ENCODE peak calls at places on chromosome 22, in five cellular contexts. One of them, this sample, is unnamed.
A peak's percentile ranks its signal among the peaks of the same experiment; 100 is the strongest.

GRCh38 chr22:22666307-22667091 is 22.1 kb downstream of the GGTLC2 start:
- DNase-seq in neuronal stem cell: no peak
- DNase-seq in IMR-90: peak; percentile 46
- DNase-seq in mesendoderm: peak; percentile 40
- DNase-seq in H1: no peak
- DNase-seq in this sample: no peak

GRCh38 chr22:22067192-22067591 is 84.6 kb upstream of the TOP3B start:
- DNase-seq in mesendoderm: no peak
- DNase-seq in IMR-90: no peak
- DNase-seq in H1: no peak
- DNase-seq in neuronal stem cell: no peak
- DNase-seq in this sample: no peak

GRCh38 chr22:30297276-30298004 is 8.1 kb upstream of the CASTOR1 start:
- DNase-seq in mesendoderm: no peak
- DNase-seq in neuronal stem cell: no peak
- DNase-seq in H1: no peak
- DNase-seq in IMR-90: no peak
- DNase-seq in this sample: no peak

GRCh38 chr22:19753090-19753842 is 7.3 kb upstream of the TBX1 start:
- DNase-seq in H1: no peak
- DNase-seq in mesendoderm: no peak
- DNase-seq in neuronal stem cell: no peak
- DNase-seq in IMR-90: no peak
- DNase-seq in this sample: no peak

GRCh38 chr22:29872145-29872893 is 10.7 kb upstream of the MTMR3 start:
- DNase-seq in neuronal stem cell: no peak
- DNase-seq in IMR-90: no peak
- DNase-seq in mesendoderm: peak; percentile 41
- DNase-seq in H1: no peak
- DNase-seq in this sample: no peak

GRCh38 chr22:19691721-19692341 is 22.5 kb upstream of the SEPTIN5 start:
- DNase-seq in H1: no peak
- DNase-seq in neuronal stem cell: no peak
- DNase-seq in IMR-90: peak; percentile 61
- DNase-seq in mesendoderm: peak; percentile 83
- DNase-seq in this sample: peak; percentile 82

GRCh38 chr22:49240016-49240380 is 587.7 kb downstream of the BRD1 start:
- DNase-seq in mesendoderm: no peak
- DNase-seq in H1: no peak
- DNase-seq in neuronal stem cell: no peak
- DNase-seq in IMR-90: no peak
- DNase-seq in this sample: no peak

GRCh38 chr22:46576556-46577351 is 39.3 kb upstream of the CELSR1 start:
- DNase-seq in IMR-90: peak; percentile 35
- DNase-seq in neuronal stem cell: peak; percentile 55
- DNase-seq in H1: no peak
- DNase-seq in mesendoderm: peak; percentile 45
- DNase-seq in this sample: peak; percentile 32

GRCh38 chr22:32723632-32724031 is 77.9 kb upstream of the TIMP3 start:
- DNase-seq in neuronal stem cell: no peak
- DNase-seq in H1: no peak
- DNase-seq in mesendoderm: no peak
- DNase-seq in IMR-90: peak; percentile 96
- DNase-seq in this sample: peak; percentile 82

GRCh38 chr22:49367016-49367697 is 460.5 kb downstream of the BRD1 start:
- DNase-seq in H1: no peak
- DNase-seq in IMR-90: no peak
- DNase-seq in mesendoderm: no peak
- DNase-seq in neuronal stem cell: no peak
- DNase-seq in this sample: no peak

GRCh38 chr22:45793161-45793560 is 121.5 kb downstream of the ATXN10 start:
- DNase-seq in neuronal stem cell: no peak
- DNase-seq in mesendoderm: no peak
- DNase-seq in IMR-90: no peak
- DNase-seq in H1: no peak
- DNase-seq in this sample: no peak

GRCh38 chr22:23858484-23858815 is 775 bp downstream of the SLC2A11 start:
- DNase-seq in H1: no peak
- DNase-seq in neuronal stem cell: no peak
- DNase-seq in IMR-90: no peak
- DNase-seq in mesendoderm: no peak
- DNase-seq in this sample: no peak

GRCh38 chr22:30733081-30733680 is 38.5 kb downstream of the OSBP2 start:
- DNase-seq in IMR-90: peak; percentile 75
- DNase-seq in mesendoderm: no peak
- DNase-seq in H1: no peak
- DNase-seq in neuronal stem cell: no peak
- DNase-seq in this sample: no peak

GRCh38 chr22:19290400-19291217 is 910 bp downstream of the CLTCL1 start:
- DNase-seq in mesendoderm: no peak
- DNase-seq in neuronal stem cell: no peak
- DNase-seq in H1: no peak
- DNase-seq in IMR-90: no peak
- DNase-seq in this sample: peak; percentile 42

GRCh38 chr22:50282361-50283144 is 12.4 kb upstream of the MAPK11 start:
- DNase-seq in mesendoderm: peak; percentile 77
- DNase-seq in H1: no peak
- DNase-seq in IMR-90: peak; percentile 77
- DNase-seq in neuronal stem cell: no peak
- DNase-seq in this sample: peak; percentile 80

GRCh38 chr22:22684605-22685561 is 40.5 kb downstream of the GGTLC2 start:
- DNase-seq in mesendoderm: peak; percentile 37
- DNase-seq in H1: no peak
- DNase-seq in neuronal stem cell: no peak
- DNase-seq in IMR-90: peak; percentile 88
- DNase-seq in this sample: peak; percentile 55

GRCh38 chr22:20647586-20648305 is 126.2 kb upstream of the SERPIND1 start:
- DNase-seq in neuronal stem cell: no peak
- DNase-seq in H1: no peak
- DNase-seq in IMR-90: no peak
- DNase-seq in mesendoderm: no peak
- DNase-seq in this sample: no peak

GRCh38 chr22:23675502-23676415 is 15.1 kb upstream of the RGL4 start:
- DNase-seq in mesendoderm: no peak
- DNase-seq in neuronal stem cell: no peak
- DNase-seq in H1: no peak
- DNase-seq in IMR-90: no peak
- DNase-seq in this sample: no peak

GRCh38 chr22:23127055-23127756 is 14.6 kb downstream of the RSPH14 start:
- DNase-seq in IMR-90: no peak
- DNase-seq in neuronal stem cell: no peak
- DNase-seq in H1: no peak
- DNase-seq in mesendoderm: no peak
- DNase-seq in this sample: no peak

GRCh38 chr22:49975543-49976389 is 15.2 kb downstream of the PIM3 start:
- DNase-seq in mesendoderm: peak; percentile 54
- DNase-seq in neuronal stem cell: no peak
- DNase-seq in IMR-90: no peak
- DNase-seq in H1: no peak
- DNase-seq in this sample: no peak

GRCh38 chr22:33063611-33064010 is 5.4 kb upstream of the SYN3 start:
- DNase-seq in IMR-90: no peak
- DNase-seq in H1: no peak
- DNase-seq in mesendoderm: no peak
- DNase-seq in neuronal stem cell: no peak
- DNase-seq in this sample: no peak

GRCh38 chr22:36056980-36057379 is 28.4 kb upstream of the RBFOX2 start:
- DNase-seq in IMR-90: peak; percentile 56
- DNase-seq in H1: no peak
- DNase-seq in neuronal stem cell: no peak
- DNase-seq in mesendoderm: no peak
- DNase-seq in this sample: no peak

GRCh38 chr22:24986816-24987215 is 34.3 kb downstream of the KIAA1671 start:
- DNase-seq in mesendoderm: no peak
- DNase-seq in H1: no peak
- DNase-seq in neuronal stem cell: no peak
- DNase-seq in IMR-90: no peak
- DNase-seq in this sample: no peak

GRCh38 chr22:37228106-37229011 is 15.7 kb downstream of the RAC2 start:
- DNase-seq in neuronal stem cell: no peak
- DNase-seq in H1: no peak
- DNase-seq in mesendoderm: no peak
- DNase-seq in IMR-90: peak; percentile 27
- DNase-seq in this sample: peak; percentile 78

GRCh38 chr22:31637375-31637937 is 24.6 kb downstream of the PISD start:
- DNase-seq in IMR-90: no peak
- DNase-seq in H1: no peak
- DNase-seq in mesendoderm: no peak
- DNase-seq in neuronal stem cell: no peak
- DNase-seq in this sample: no peak

GRCh38 chr22:50261615-50262459 is at the start of gene MAPK12:
- DNase-seq in neuronal stem cell: peak; percentile 71
- DNase-seq in IMR-90: no peak
- DNase-seq in mesendoderm: no peak
- DNase-seq in H1: no peak
- DNase-seq in this sample: peak; percentile 49

GRCh38 chr22:36546932-36547331 is 18.0 kb upstream of the EIF3D start:
- DNase-seq in mesendoderm: peak; percentile 85
- DNase-seq in neuronal stem cell: no peak
- DNase-seq in IMR-90: peak; percentile 92
- DNase-seq in H1: no peak
- DNase-seq in this sample: peak; percentile 91

GRCh38 chr22:49767355-49768062 is 60.2 kb downstream of the BRD1 start:
- DNase-seq in neuronal stem cell: peak; percentile 39
- DNase-seq in mesendoderm: peak; percentile 81
- DNase-seq in H1: peak; percentile 38
- DNase-seq in IMR-90: peak; percentile 57
- DNase-seq in this sample: peak; percentile 69

GRCh38 chr22:32165692-32166091 is 6.6 kb upstream of the C22orf42 start:
- DNase-seq in H1: no peak
- DNase-seq in IMR-90: no peak
- DNase-seq in mesendoderm: no peak
- DNase-seq in neuronal stem cell: no peak
- DNase-seq in this sample: no peak

GRCh38 chr22:48574776-48575566 is 1252.7 kb downstream of the BRD1 start:
- DNase-seq in IMR-90: no peak
- DNase-seq in H1: peak; percentile 33
- DNase-seq in neuronal stem cell: peak; percentile 74
- DNase-seq in mesendoderm: peak; percentile 83
- DNase-seq in this sample: no peak

GRCh38 chr22:50286275-50286674 is 16.1 kb upstream of the MAPK11 start:
- DNase-seq in H1: no peak
- DNase-seq in neuronal stem cell: no peak
- DNase-seq in mesendoderm: no peak
- DNase-seq in IMR-90: no peak
- DNase-seq in this sample: no peak

GRCh38 chr22:47512617-47513016 is 750.2 kb downstream of the TBC1D22A start:
- DNase-seq in mesendoderm: no peak
- DNase-seq in neuronal stem cell: no peak
- DNase-seq in IMR-90: no peak
- DNase-seq in H1: no peak
- DNase-seq in this sample: no peak

DNA sequence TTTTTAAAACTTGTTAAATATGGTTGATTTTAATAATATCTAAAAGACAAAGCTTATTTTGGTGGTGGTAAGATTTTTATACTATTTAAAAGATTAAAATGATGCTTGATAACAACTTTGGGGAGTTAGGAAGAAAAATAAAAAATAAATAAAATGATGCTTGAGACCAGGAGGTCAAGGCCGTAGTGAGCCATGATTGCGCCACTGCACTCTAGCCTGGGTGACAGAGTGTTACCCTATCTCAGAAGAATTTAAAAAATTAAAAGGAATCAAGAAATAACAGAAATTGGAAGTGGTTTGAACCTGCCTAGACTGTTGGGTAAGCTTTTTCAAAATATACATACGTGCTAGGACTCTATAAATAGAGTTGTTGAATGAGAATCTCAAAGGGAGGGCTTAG is 12.1 kb upstream of the DNAJB7 start:
- DNase-seq in IMR-90: no peak
- DNase-seq in H1: no peak
- DNase-seq in neuronal stem cell: no peak
- DNase-seq in mesendoderm: no peak
- DNase-seq in this sample: no peak
- H4K8ac ChIP-seq in IMR-90: no peak overlapping the region
- H4K8ac ChIP-seq in H1: no peak overlapping the region
- H4K8ac ChIP-seq in neuronal stem cell: no peak overlapping the region
- H4K8ac ChIP-seq in mesendoderm: no peak overlapping the region
- H4K8ac ChIP-seq in this sample: no peak overlapping the region

GRCh38 chr22:41936894-41937169 is 10.1 kb downstream of the CENPM start:
- DNase-seq in IMR-90: no peak
- DNase-seq in mesendoderm: no peak
- DNase-seq in H1: no peak
- DNase-seq in neuronal stem cell: no peak
- DNase-seq in this sample: no peak
- H3K4me2 ChIP-seq in IMR-90: no peak overlapping the region
- H3K4me2 ChIP-seq in mesendoderm: no peak overlapping the region
- H3K4me2 ChIP-seq in H1: no peak overlapping the region
- H3K4me2 ChIP-seq in neuronal stem cell: no peak overlapping the region
- H3K4me2 ChIP-seq in this sample: no peak overlapping the region

DNA sequence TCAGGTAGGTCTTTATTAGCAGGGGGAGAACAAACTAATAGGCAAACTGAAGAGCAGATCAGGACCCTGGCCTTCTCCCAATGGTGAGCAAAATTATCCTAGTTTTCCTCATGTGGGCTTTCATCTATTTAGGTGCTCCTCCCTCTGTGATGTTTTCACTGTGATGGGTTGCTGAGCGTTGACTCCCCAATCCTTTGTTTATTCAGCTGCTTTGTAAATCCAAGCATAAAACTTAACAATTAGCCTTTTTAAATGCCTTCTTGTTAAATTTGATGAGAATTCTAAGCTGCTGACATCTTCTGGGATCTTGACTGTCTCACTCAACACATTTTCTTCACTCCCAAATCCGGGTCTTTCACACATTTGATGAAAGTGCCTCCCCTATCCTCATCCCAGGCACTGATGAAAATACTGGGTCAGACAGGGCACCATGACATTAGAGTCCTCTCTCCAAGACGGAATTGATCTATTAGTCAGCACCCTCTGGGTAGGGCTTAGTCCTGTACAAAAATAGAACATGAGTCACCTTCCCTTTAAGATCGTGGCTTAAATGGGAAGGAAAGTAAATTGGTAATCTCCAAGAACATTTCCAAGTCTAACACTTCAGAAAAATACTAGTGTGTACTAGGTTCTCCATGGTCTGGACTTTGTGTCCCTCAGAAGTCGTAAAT is 199.3 kb upstream of the ISX start:
- DNase-seq in mesendoderm: no peak
- DNase-seq in H1: no peak
- DNase-seq in neuronal stem cell: no peak
- DNase-seq in IMR-90: no peak
- DNase-seq in this sample: peak; percentile 20
- H3K4me3 ChIP-seq in mesendoderm: no peak overlapping the region
- H3K4me3 ChIP-seq in H1: no peak overlapping the region
- H3K4me3 ChIP-seq in neuronal stem cell: no peak overlapping the region
- H3K4me3 ChIP-seq in IMR-90: no peak overlapping the region
- H3K4me3 ChIP-seq in this sample: no peak overlapping the region

DNA sequence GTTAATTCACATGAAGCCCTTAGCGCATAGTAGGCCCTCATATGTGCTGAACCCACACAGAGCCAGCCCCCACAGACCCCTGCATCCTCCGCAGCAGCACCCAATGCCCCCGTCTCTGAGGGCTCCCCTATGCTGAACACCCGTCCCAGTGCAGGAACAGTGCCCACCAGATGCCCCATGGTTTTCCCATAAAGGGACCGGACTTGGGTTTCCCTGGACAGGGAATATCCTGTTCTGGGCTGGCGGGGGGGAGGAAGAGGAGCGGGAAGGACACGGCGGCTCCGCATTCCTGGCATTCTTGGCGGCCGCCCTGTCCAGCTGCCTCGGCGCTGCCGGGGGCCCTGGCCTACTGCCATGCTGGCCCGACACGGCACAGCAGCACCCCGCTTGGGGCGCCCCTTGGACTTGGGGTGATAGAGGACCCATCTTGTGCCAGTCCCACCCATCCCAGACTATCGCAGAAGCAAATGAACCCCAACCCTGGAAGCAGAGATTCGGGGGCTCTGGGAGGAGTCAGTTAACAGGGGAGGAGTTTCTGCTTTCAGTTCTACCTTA is 23.7 kb upstream of the CBX7 start:
- DNase-seq in H1: no peak
- DNase-seq in mesendoderm: peak; percentile 90
- DNase-seq in neuronal stem cell: peak; percentile 69
- DNase-seq in IMR-90: peak; percentile 58
- DNase-seq in this sample: peak; percentile 80
- H4K8ac ChIP-seq in H1: peak overlapping the region; percentile 98
- H4K8ac ChIP-seq in mesendoderm: no peak overlapping the region
- H4K8ac ChIP-seq in neuronal stem cell: peak overlapping the region; percentile 25
- H4K8ac ChIP-seq in IMR-90: peak overlapping the region; percentile 84
- H4K8ac ChIP-seq in this sample: peak overlapping the region; percentile 96